ENCODE peak calls at places on chromosomes 16 and 17, in ten cellular contexts. J is retina; Z is T-cell; N is C1 segment of cervical spinal cord; M is AG04450; X is Caki2; W is RKO; C is left colon; V is stimulated activated CD8-positive, alpha-beta memory T cell treated with anti-CD3 and anti-CD28 coated beads, Interleukin-15, amount 100 ng/mL, for 48 hours; O is Daoy. D is an unnamed sample.
A peak's percentile ranks its signal among the peaks of the same experiment; 100 is the strongest.

GRCh38 chr17:76969598-76970172 is 101.5 kb downstream of the MGAT5B start:
- DNase-seq in J (no peak), Z (no peak), N (no peak), M (no peak), X (no peak), W (no peak), C (no peak), V (no peak), O (peak; percentile 25), D (no peak)

GRCh38 chr16:14499110-14499509 is 130.9 kb downstream of the PARN start:
- DNase-seq in J (no peak), Z (no peak), N (no peak), M (no peak), X (no peak), W (no peak), C (no peak), V (no peak), O (no peak), D (no peak)

GRCh38 chr16:84308120-84308519 is 13.4 kb downstream of the WFDC1 start:
- DNase-seq in J (no peak), Z (no peak), N (no peak), M (peak; percentile 11), X (no peak), W (peak; percentile 49), C (peak; percentile 66), V (no peak), O (peak; percentile 59), D (no peak)

GRCh38 chr16:49343291-49343690 is 30.3 kb upstream of the C16orf78 start:
- DNase-seq in J (no peak), Z (no peak), N (no peak), M (no peak), X (no peak), W (no peak), C (no peak), V (no peak), O (no peak), D (no peak)

GRCh38 chr17:58284613-58285421 is 4.1 kb upstream of the MPO start:
- DNase-seq in J (no peak), Z (no peak), N (no peak), M (no peak), X (no peak), W (no peak), C (no peak), V (no peak), O (no peak), D (no peak)

GRCh38 chr16:4699030-4699556 is 5.7 kb downstream of the NUDT16L1 start:
- DNase-seq in J (no peak), Z (no peak), N (no peak), M (no peak), X (no peak), W (no peak), C (no peak), V (no peak), O (no peak), D (no peak)

GRCh38 chr17:945672-946071 is 33.9 kb downstream of the NXN start:
- DNase-seq in J (no peak), Z (no peak), N (no peak), M (no peak), X (no peak), W (no peak), C (no peak), V (no peak), O (no peak), D (no peak)

GRCh38 chr16:1916654-1916990 is 1.6 kb downstream of the HS3ST6 start:
- DNase-seq in J (no peak), Z (no peak), N (no peak), M (no peak), X (no peak), W (no peak), C (no peak), V (no peak), O (no peak), D (no peak)

GRCh38 chr17:82960419-82961271 is 118.8 kb upstream of the METRNL start:
- DNase-seq in J (no peak), Z (no peak), N (no peak), M (no peak), X (no peak), W (no peak), C (no peak), V (no peak), O (no peak), D (no peak)

GRCh38 chr17:69646729-69647128 is 232.2 kb downstream of the MAP2K6 start:
- DNase-seq in J (no peak), Z (no peak), N (no peak), M (no peak), X (no peak), W (no peak), C (no peak), V (no peak), O (no peak), D (no peak)

GRCh38 chr16:89815639-89816348 is 653 bp downstream of the FANCA start:
- DNase-seq in J (peak; percentile 46), Z (no peak), N (no peak), M (no peak), X (peak; percentile 17), W (peak; percentile 66), C (no peak), V (no peak), O (no peak), D (no peak)

GRCh38 chr17:42233994-42234393 is 39.7 kb upstream of the GHDC start:
- DNase-seq in J (no peak), Z (no peak), N (no peak), M (no peak), X (no peak), W (no peak), C (no peak), V (no peak), O (no peak), D (no peak)

GRCh38 chr16:80466024-80466986 is 74.5 kb upstream of the DYNLRB2 start:
- DNase-seq in J (peak; percentile 88), Z (peak; percentile 43), N (peak; percentile 12), M (no peak), X (peak; percentile 60), W (peak; percentile 57), C (peak; percentile 80), V (peak; percentile 29), O (peak; percentile 70), D (peak; percentile 33)

D was measured in effector memory CD4-positive, alpha-beta T cell.